ENCODE peak calls at places on chromosomes 6 and 20, in eight cellular contexts. One of them, this sample, is unnamed.

GRCh38 chr20:611047-611842 is 1.1 kb upstream of the TCF15 start:
- DNase-seq in psoas muscle: no peak
- DNase-seq in left ventricle myocardium inferior: no peak
- DNase-seq in SJSA1: no peak
- DNase-seq in fibroblast of lung: no peak
- DNase-seq in DMS 273 treated with DMSO at 0.1 percent for 48 hours: no peak
- DNase-seq in HTR-8/SVneo: no peak
- DNase-seq in spleen: no peak
- DNase-seq in this sample: no peak

GRCh38 chr20:54475334-54476287 is at the start of gene DOK5:
- DNase-seq in spleen: no peak
- DNase-seq in DMS 273 treated with DMSO at 0.1 percent for 48 hours: no peak
- DNase-seq in SJSA1: no peak
- DNase-seq in left ventricle myocardium inferior: peak; percentile 59
- DNase-seq in psoas muscle: peak; percentile 72
- DNase-seq in HTR-8/SVneo: no peak
- DNase-seq in fibroblast of lung: peak; percentile 72
- DNase-seq in this sample: no peak

GRCh38 chr6:109794201-109794926 is 103.3 kb downstream of the FIG4 start:
- DNase-seq in spleen: no peak
- DNase-seq in DMS 273 treated with DMSO at 0.1 percent for 48 hours: no peak
- DNase-seq in fibroblast of lung: peak; percentile 79
- DNase-seq in SJSA1: peak; percentile 73
- DNase-seq in left ventricle myocardium inferior: no peak
- DNase-seq in HTR-8/SVneo: no peak
- DNase-seq in psoas muscle: no peak
- DNase-seq in this sample: peak; percentile 32

GRCh38 chr20:43731469-43731868 is 4.7 kb upstream of the GTSF1L start:
- DNase-seq in left ventricle myocardium inferior: no peak
- DNase-seq in DMS 273 treated with DMSO at 0.1 percent for 48 hours: no peak
- DNase-seq in HTR-8/SVneo: peak; percentile 94
- DNase-seq in psoas muscle: no peak
- DNase-seq in fibroblast of lung: peak; percentile 81
- DNase-seq in SJSA1: no peak
- DNase-seq in spleen: no peak
- DNase-seq in this sample: no peak

GRCh38 chr6:31834367-31834703 is 6.8 kb downstream of the HSPA1B start:
- DNase-seq in left ventricle myocardium inferior: peak; percentile 90
- DNase-seq in SJSA1: peak; percentile 90
- DNase-seq in psoas muscle: peak; percentile 94
- DNase-seq in fibroblast of lung: peak; percentile 79
- DNase-seq in spleen: peak; percentile 94
- DNase-seq in DMS 273 treated with DMSO at 0.1 percent for 48 hours: peak; percentile 86
- DNase-seq in HTR-8/SVneo: peak; percentile 91
- DNase-seq in this sample: peak; percentile 83

GRCh38 chr6:70371454-70372105 is 41.7 kb upstream of the FAM135A start:
- DNase-seq in spleen: no peak
- DNase-seq in left ventricle myocardium inferior: no peak
- DNase-seq in HTR-8/SVneo: peak; percentile 36
- DNase-seq in fibroblast of lung: peak; percentile 67
- DNase-seq in psoas muscle: no peak
- DNase-seq in SJSA1: no peak
- DNase-seq in DMS 273 treated with DMSO at 0.1 percent for 48 hours: peak; percentile 68
- DNase-seq in this sample: peak; percentile 58

GRCh38 chr20:60237981-60238380 is 279.8 kb downstream of the CDH26 start:
- DNase-seq in DMS 273 treated with DMSO at 0.1 percent for 48 hours: no peak
- DNase-seq in fibroblast of lung: no peak
- DNase-seq in left ventricle myocardium inferior: no peak
- DNase-seq in HTR-8/SVneo: no peak
- DNase-seq in SJSA1: no peak
- DNase-seq in spleen: no peak
- DNase-seq in psoas muscle: no peak
- DNase-seq in this sample: no peak

GRCh38 chr20:43971233-43971632 is 56.6 kb downstream of the TOX2 start:
- DNase-seq in spleen: no peak
- DNase-seq in psoas muscle: no peak
- DNase-seq in fibroblast of lung: no peak
- DNase-seq in SJSA1: no peak
- DNase-seq in DMS 273 treated with DMSO at 0.1 percent for 48 hours: no peak
- DNase-seq in HTR-8/SVneo: no peak
- DNase-seq in left ventricle myocardium inferior: no peak
- DNase-seq in this sample: no peak

GRCh38 chr6:24064106-24064505 is 61.9 kb upstream of the NRSN1 start:
- DNase-seq in left ventricle myocardium inferior: no peak
- DNase-seq in psoas muscle: no peak
- DNase-seq in spleen: no peak
- DNase-seq in fibroblast of lung: peak; percentile 10
- DNase-seq in DMS 273 treated with DMSO at 0.1 percent for 48 hours: peak; percentile 13
- DNase-seq in SJSA1: no peak
- DNase-seq in HTR-8/SVneo: no peak
- DNase-seq in this sample: no peak

GRCh38 chr6:3793545-3793944 is 42.0 kb upstream of the PXDC1 start:
- DNase-seq in DMS 273 treated with DMSO at 0.1 percent for 48 hours: no peak
- DNase-seq in HTR-8/SVneo: no peak
- DNase-seq in psoas muscle: no peak
- DNase-seq in left ventricle myocardium inferior: no peak
- DNase-seq in spleen: no peak
- DNase-seq in fibroblast of lung: peak; percentile 49
- DNase-seq in SJSA1: no peak
- DNase-seq in this sample: no peak

GRCh38 chr6:111692327-111693164 is 86.9 kb upstream of the TRAF3IP2 start:
- DNase-seq in left ventricle myocardium inferior: no peak
- DNase-seq in HTR-8/SVneo: no peak
- DNase-seq in SJSA1: no peak
- DNase-seq in DMS 273 treated with DMSO at 0.1 percent for 48 hours: peak; percentile 90
- DNase-seq in spleen: no peak
- DNase-seq in psoas muscle: peak; percentile 58
- DNase-seq in fibroblast of lung: peak; percentile 56
- DNase-seq in this sample: no peak

GRCh38 chr20:63706852-63707557 is 771 bp downstream of the ARFRP1 start:
- DNase-seq in DMS 273 treated with DMSO at 0.1 percent for 48 hours: peak; percentile 8
- DNase-seq in SJSA1: peak; percentile 61
- DNase-seq in psoas muscle: peak; percentile 72
- DNase-seq in fibroblast of lung: no peak
- DNase-seq in HTR-8/SVneo: no peak
- DNase-seq in left ventricle myocardium inferior: no peak
- DNase-seq in spleen: peak; percentile 91
- DNase-seq in this sample: peak; percentile 74

GRCh38 chr20:39676857-39677351 is 714.8 kb downstream of the DHX35 start:
- DNase-seq in psoas muscle: no peak
- DNase-seq in DMS 273 treated with DMSO at 0.1 percent for 48 hours: no peak
- DNase-seq in fibroblast of lung: peak; percentile 5
- DNase-seq in HTR-8/SVneo: no peak
- DNase-seq in spleen: no peak
- DNase-seq in left ventricle myocardium inferior: no peak
- DNase-seq in SJSA1: no peak
- DNase-seq in this sample: no peak

GRCh38 chr6:110699780-110700179 is 115.5 kb downstream of the CDK19 start:
- DNase-seq in SJSA1: no peak
- DNase-seq in DMS 273 treated with DMSO at 0.1 percent for 48 hours: no peak
- DNase-seq in HTR-8/SVneo: no peak
- DNase-seq in spleen: no peak
- DNase-seq in left ventricle myocardium inferior: no peak
- DNase-seq in fibroblast of lung: no peak
- DNase-seq in psoas muscle: no peak
- DNase-seq in this sample: no peak

GRCh38 chr6:36829919-36830544 is 9.2 kb downstream of the CPNE5 start:
- DNase-seq in fibroblast of lung: peak; percentile 65
- DNase-seq in HTR-8/SVneo: no peak
- DNase-seq in left ventricle myocardium inferior: peak; percentile 84
- DNase-seq in DMS 273 treated with DMSO at 0.1 percent for 48 hours: peak; percentile 82
- DNase-seq in psoas muscle: peak; percentile 85
- DNase-seq in spleen: no peak
- DNase-seq in SJSA1: no peak
- DNase-seq in this sample: peak; percentile 27

GRCh38 chr20:12207875-12208274 is 290.2 kb downstream of the BTBD3 start:
- DNase-seq in SJSA1: peak; percentile 44
- DNase-seq in DMS 273 treated with DMSO at 0.1 percent for 48 hours: no peak
- DNase-seq in spleen: no peak
- DNase-seq in HTR-8/SVneo: no peak
- DNase-seq in left ventricle myocardium inferior: no peak
- DNase-seq in fibroblast of lung: peak; percentile 18
- DNase-seq in psoas muscle: no peak
- DNase-seq in this sample: peak; percentile 4

GRCh38 chr20:45924391-45925261 is 9.9 kb upstream of the PCIF1 start:
- DNase-seq in DMS 273 treated with DMSO at 0.1 percent for 48 hours: no peak
- DNase-seq in SJSA1: no peak
- DNase-seq in spleen: no peak
- DNase-seq in HTR-8/SVneo: no peak
- DNase-seq in psoas muscle: no peak
- DNase-seq in fibroblast of lung: peak; percentile 30
- DNase-seq in left ventricle myocardium inferior: peak; percentile 50
- DNase-seq in this sample: no peak

GRCh38 chr6:99822741-99823512 is 171.1 kb downstream of the MCHR2 start:
- DNase-seq in HTR-8/SVneo: peak; percentile 80
- DNase-seq in fibroblast of lung: peak; percentile 57
- DNase-seq in spleen: no peak
- DNase-seq in SJSA1: no peak
- DNase-seq in left ventricle myocardium inferior: no peak
- DNase-seq in psoas muscle: no peak
- DNase-seq in DMS 273 treated with DMSO at 0.1 percent for 48 hours: peak; percentile 66
- DNase-seq in this sample: peak; percentile 75

GRCh38 chr6:110415297-110415916 is at the start of gene DDO:
- DNase-seq in psoas muscle: peak; percentile 95
- DNase-seq in HTR-8/SVneo: peak; percentile 80
- DNase-seq in SJSA1: no peak
- DNase-seq in DMS 273 treated with DMSO at 0.1 percent for 48 hours: peak; percentile 43
- DNase-seq in spleen: peak; percentile 80
- DNase-seq in fibroblast of lung: peak; percentile 61
- DNase-seq in left ventricle myocardium inferior: peak; percentile 86
- DNase-seq in this sample: peak; percentile 21

GRCh38 chr6:130494745-130495144 is 128.9 kb downstream of the TMEM200A start:
- DNase-seq in spleen: no peak
- DNase-seq in psoas muscle: no peak
- DNase-seq in left ventricle myocardium inferior: no peak
- DNase-seq in fibroblast of lung: peak; percentile 25
- DNase-seq in SJSA1: no peak
- DNase-seq in DMS 273 treated with DMSO at 0.1 percent for 48 hours: no peak
- DNase-seq in HTR-8/SVneo: no peak
- DNase-seq in this sample: no peak

GRCh38 chr20:8489094-8489883 is 357.2 kb downstream of the PLCB1 start:
- DNase-seq in fibroblast of lung: no peak
- DNase-seq in spleen: no peak
- DNase-seq in psoas muscle: no peak
- DNase-seq in left ventricle myocardium inferior: peak; percentile 24
- DNase-seq in HTR-8/SVneo: no peak
- DNase-seq in DMS 273 treated with DMSO at 0.1 percent for 48 hours: no peak
- DNase-seq in SJSA1: no peak
- DNase-seq in this sample: no peak

GRCh38 chr6:112004397-112005341 is 49.2 kb upstream of the CCN6 start:
- DNase-seq in psoas muscle: peak; percentile 59
- DNase-seq in DMS 273 treated with DMSO at 0.1 percent for 48 hours: no peak
- DNase-seq in HTR-8/SVneo: no peak
- DNase-seq in left ventricle myocardium inferior: peak; percentile 46
- DNase-seq in SJSA1: no peak
- DNase-seq in fibroblast of lung: no peak
- DNase-seq in spleen: no peak
- DNase-seq in this sample: no peak